ENCODE peak calls at places on chromosomes 3 and 15, in five cellular contexts. One of them, this sample, is unnamed. For H3K4me1, the result is how much of the 10 kb centered on the place peaks cover.

GRCh38 chr15:98653686-98654085 is 5.3 kb downstream of the IGF1R start:
- DNase-seq in RWPE2: no peak
- DNase-seq in Panc1: no peak
- DNase-seq in heart left ventricle: no peak
- DNase-seq in suprapubic skin: no peak
- DNase-seq in this sample: no peak

GRCh38 chr15:30923429-30923828 is 19.7 kb downstream of the FAN1 start:
- DNase-seq in RWPE2: no peak
- DNase-seq in Panc1: no peak
- DNase-seq in heart left ventricle: peak
- DNase-seq in suprapubic skin: no peak
- DNase-seq in this sample: no peak

GRCh38 chr3:138296639-138297038 is 33.0 kb downstream of the NME9 start:
- DNase-seq in RWPE2: no peak
- DNase-seq in Panc1: no peak
- DNase-seq in heart left ventricle: no peak
- DNase-seq in suprapubic skin: no peak
- DNase-seq in this sample: no peak

GRCh38 chr3:58560771-58561311 is 16.4 kb downstream of the FAM107A start:
- DNase-seq in RWPE2: no peak
- DNase-seq in Panc1: no peak
- DNase-seq in heart left ventricle: no peak
- DNase-seq in suprapubic skin: no peak
- DNase-seq in this sample: no peak

GRCh38 chr3:126083511-126083912 is 412 bp downstream of the SLC41A3 start:
- DNase-seq in RWPE2: no peak
- DNase-seq in Panc1: no peak
- DNase-seq in heart left ventricle: no peak
- DNase-seq in suprapubic skin: no peak
- DNase-seq in this sample: no peak

GRCh38 chr3:74214286-74214685 is 400.2 kb downstream of the CNTN3 start:
- DNase-seq in RWPE2: no peak
- DNase-seq in Panc1: no peak
- DNase-seq in heart left ventricle: no peak
- DNase-seq in suprapubic skin: no peak
- DNase-seq in this sample: no peak

GRCh38 chr3:190130700-190131099 is 10.0 kb upstream of the P3H2 start:
- DNase-seq in RWPE2: no peak
- DNase-seq in Panc1: no peak
- DNase-seq in heart left ventricle: no peak
- DNase-seq in suprapubic skin: no peak
- DNase-seq in this sample: no peak

GRCh38 chr3:140219923-140220452 is 285.0 kb downstream of the CLSTN2 start:
- DNase-seq in RWPE2: no peak
- DNase-seq in Panc1: no peak
- DNase-seq in heart left ventricle: no peak
- DNase-seq in suprapubic skin: no peak
- DNase-seq in this sample: no peak

GRCh38 chr3:42647821-42648459 is 5.6 kb upstream of the ZBTB47 start:
- DNase-seq in RWPE2: no peak
- DNase-seq in Panc1: no peak
- DNase-seq in heart left ventricle: no peak
- DNase-seq in suprapubic skin: no peak
- DNase-seq in this sample: no peak

GRCh38 chr15:89179966-89180875 is 41.2 kb downstream of the RLBP1 start:
- DNase-seq in RWPE2: no peak
- DNase-seq in Panc1: no peak
- DNase-seq in heart left ventricle: no peak
- DNase-seq in suprapubic skin: no peak
- DNase-seq in this sample: no peak

GRCh38 chr15:68653031-68653635 is 74.3 kb downstream of the CORO2B start:
- DNase-seq in RWPE2: peak
- DNase-seq in Panc1: no peak
- DNase-seq in heart left ventricle: no peak
- DNase-seq in suprapubic skin: peak
- DNase-seq in this sample: no peak

GRCh38 chr3:44529927-44530326 is 25.1 kb upstream of the ZKSCAN7 start:
- DNase-seq in RWPE2: no peak
- DNase-seq in Panc1: no peak
- DNase-seq in heart left ventricle: no peak
- DNase-seq in suprapubic skin: no peak
- DNase-seq in this sample: no peak

GRCh38 chr3:147405552-147406254 is 640 bp downstream of the ZIC4 start:
- DNase-seq in RWPE2: no peak
- DNase-seq in Panc1: no peak
- DNase-seq in heart left ventricle: no peak
- DNase-seq in suprapubic skin: no peak
- DNase-seq in this sample: no peak

GRCh38 chr3:25783661-25784512 is 644 bp upstream of the NGLY1 start:
- DNase-seq in RWPE2: peak
- DNase-seq in Panc1: no peak
- DNase-seq in heart left ventricle: no peak
- DNase-seq in suprapubic skin: peak
- DNase-seq in this sample: no peak

GRCh38 chr3:12959395-12959794 is 113.8 kb downstream of the IQSEC1 start:
- DNase-seq in RWPE2: no peak
- DNase-seq in Panc1: no peak
- DNase-seq in heart left ventricle: no peak
- DNase-seq in suprapubic skin: no peak
- DNase-seq in this sample: no peak

GRCh38 chr3:60609446-60609845 is 641.8 kb downstream of the FHIT start:
- DNase-seq in RWPE2: no peak
- DNase-seq in Panc1: no peak
- DNase-seq in heart left ventricle: no peak
- DNase-seq in suprapubic skin: no peak
- DNase-seq in this sample: no peak

GRCh38 chr3:148723591-148723990 is 25.9 kb downstream of the AGTR1 start:
- DNase-seq in RWPE2: no peak
- DNase-seq in Panc1: no peak
- DNase-seq in heart left ventricle: no peak
- DNase-seq in suprapubic skin: no peak
- DNase-seq in this sample: no peak

GRCh38 chr3:129421988-129422745 is 6.3 kb downstream of the EFCAB12 start:
- DNase-seq in RWPE2: no peak
- DNase-seq in Panc1: no peak
- DNase-seq in heart left ventricle: no peak
- DNase-seq in suprapubic skin: no peak
- DNase-seq in this sample: no peak

GRCh38 chr3:120693439-120694172 is 11.6 kb upstream of the HGD start:
- DNase-seq in RWPE2: no peak
- DNase-seq in Panc1: no peak
- DNase-seq in heart left ventricle: no peak
- DNase-seq in suprapubic skin: no peak
- DNase-seq in this sample: no peak

DNA sequence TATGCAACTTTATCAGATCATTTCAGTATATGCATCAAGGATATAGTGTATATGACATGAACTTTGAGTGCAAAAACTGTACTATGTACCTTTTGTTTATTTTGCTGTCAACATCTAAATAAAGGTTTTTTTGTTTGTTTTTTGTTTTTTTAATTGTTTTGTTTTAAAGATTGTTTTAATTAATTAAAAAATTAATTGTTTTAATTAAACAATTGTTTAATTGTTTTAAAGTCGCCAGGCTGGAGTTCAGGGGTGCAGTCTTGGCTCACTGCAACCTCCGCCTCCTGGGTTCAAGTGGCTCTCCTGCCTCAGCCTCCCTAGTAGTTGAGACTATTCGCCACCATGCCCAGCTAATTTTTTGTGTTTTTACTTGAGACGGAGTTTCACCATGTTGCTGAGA is 79.9 kb upstream of the LRRFIP2 start:
- DNase-seq in RWPE2: no peak
- DNase-seq in Panc1: no peak
- DNase-seq in heart left ventricle: no peak
- DNase-seq in suprapubic skin: no peak
- DNase-seq in this sample: no peak
- H3K4me1 ChIP-seq in RWPE2: under half
- H3K4me1 ChIP-seq in Panc1: under half
- H3K4me1 ChIP-seq in heart left ventricle: under half
- H3K4me1 ChIP-seq in suprapubic skin: under half
- H3K4me1 ChIP-seq in this sample: under half

GRCh38 chr3:172065534-172065933 is 26.2 kb downstream of the FNDC3B start:
- DNase-seq in RWPE2: no peak
- DNase-seq in Panc1: no peak
- DNase-seq in heart left ventricle: no peak
- DNase-seq in suprapubic skin: no peak
- DNase-seq in this sample: no peak

GRCh38 chr3:172059532-172059931 is 20.2 kb downstream of the FNDC3B start:
- DNase-seq in RWPE2: no peak
- DNase-seq in Panc1: no peak
- DNase-seq in heart left ventricle: no peak
- DNase-seq in suprapubic skin: no peak
- DNase-seq in this sample: no peak

GRCh38 chr3:172063456-172064432 is 24.4 kb downstream of the FNDC3B start:
- DNase-seq in RWPE2: no peak
- DNase-seq in Panc1: no peak
- DNase-seq in heart left ventricle: no peak
- DNase-seq in suprapubic skin: no peak
- DNase-seq in this sample: no peak

GRCh38 chr3:172060234-172060633 is 20.9 kb downstream of the FNDC3B start:
- DNase-seq in RWPE2: no peak
- DNase-seq in Panc1: no peak
- DNase-seq in heart left ventricle: no peak
- DNase-seq in suprapubic skin: no peak
- DNase-seq in this sample: no peak

DNA sequence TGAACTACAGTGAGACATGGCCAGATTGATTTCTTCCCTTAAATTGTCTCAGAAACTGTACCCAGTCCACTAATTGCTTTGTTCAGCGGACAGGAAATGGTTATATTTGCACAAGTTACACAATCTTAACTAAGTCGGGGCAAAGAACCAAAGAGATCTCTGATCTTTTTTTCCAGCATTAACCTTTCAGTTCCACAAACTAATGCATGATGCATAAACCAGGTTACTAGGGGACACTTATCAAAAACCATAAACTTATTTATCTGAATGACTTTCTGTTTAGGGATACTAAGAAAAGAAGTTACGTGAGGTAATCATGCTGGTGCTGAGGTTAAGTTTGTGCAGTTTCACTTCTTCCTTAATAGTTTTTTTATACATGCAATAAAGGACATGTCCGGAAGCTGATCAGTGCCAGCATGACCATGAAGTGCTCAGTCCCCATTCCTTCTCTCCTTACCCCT is 22.4 kb downstream of the FNDC3B start:
- DNase-seq in RWPE2: no peak
- DNase-seq in Panc1: no peak
- DNase-seq in heart left ventricle: no peak
- DNase-seq in suprapubic skin: no peak
- DNase-seq in this sample: no peak
- H3K4me1 ChIP-seq in RWPE2: under half
- H3K4me1 ChIP-seq in Panc1: half or more
- H3K4me1 ChIP-seq in heart left ventricle: half or more
- H3K4me1 ChIP-seq in suprapubic skin: under half
- H3K4me1 ChIP-seq in this sample: under half

GRCh38 chr3:87228316-87228715 is 1.2 kb downstream of the CHMP2B start:
- DNase-seq in RWPE2: no peak
- DNase-seq in Panc1: no peak
- DNase-seq in heart left ventricle: no peak
- DNase-seq in suprapubic skin: no peak
- DNase-seq in this sample: no peak
- H3K4me1 ChIP-seq in RWPE2: under half
- H3K4me1 ChIP-seq in Panc1: under half
- H3K4me1 ChIP-seq in heart left ventricle: under half
- H3K4me1 ChIP-seq in suprapubic skin: under half
- H3K4me1 ChIP-seq in this sample: under half

GRCh38 chr3:45690331-45691035 is 1.3 kb downstream of the SACM1L start:
- DNase-seq in RWPE2: no peak
- DNase-seq in Panc1: no peak
- DNase-seq in heart left ventricle: no peak
- DNase-seq in suprapubic skin: no peak
- DNase-seq in this sample: no peak

GRCh38 chr3:45689787-45690145 is 570 bp downstream of the SACM1L start:
- DNase-seq in RWPE2: no peak
- DNase-seq in Panc1: no peak
- DNase-seq in heart left ventricle: no peak
- DNase-seq in suprapubic skin: no peak
- DNase-seq in this sample: no peak

GRCh38 chr3:45693941-45694521 is 4.8 kb downstream of the SACM1L start:
- DNase-seq in RWPE2: no peak
- DNase-seq in Panc1: no peak
- DNase-seq in heart left ventricle: no peak
- DNase-seq in suprapubic skin: no peak
- DNase-seq in this sample: peak

GRCh38 chr3:45688882-45689786 is at the start of gene SACM1L:
- DNase-seq in RWPE2: peak
- DNase-seq in Panc1: peak
- DNase-seq in heart left ventricle: peak
- DNase-seq in suprapubic skin: peak
- DNase-seq in this sample: peak

DNA sequence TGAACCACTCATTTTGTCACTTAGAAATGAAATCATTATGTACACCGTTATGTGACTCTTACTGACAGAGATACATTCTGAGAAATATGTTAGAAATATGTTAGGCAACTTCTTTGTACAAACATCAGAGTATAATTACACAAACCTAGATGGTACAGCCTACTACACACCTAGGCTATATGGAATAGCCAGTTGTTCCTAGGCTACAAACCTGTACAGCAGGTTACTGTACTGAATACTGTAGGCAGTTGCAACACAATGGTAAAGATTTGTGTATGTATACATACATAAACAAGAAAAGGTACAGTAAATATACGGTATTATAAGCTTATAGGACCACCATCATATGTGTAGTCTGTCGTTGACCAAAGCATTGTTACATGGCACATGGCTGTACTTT is 3.7 kb downstream of the SACM1L start:
- DNase-seq in RWPE2: no peak
- DNase-seq in Panc1: no peak
- DNase-seq in heart left ventricle: no peak
- DNase-seq in suprapubic skin: no peak
- DNase-seq in this sample: no peak
- H3K4me1 ChIP-seq in RWPE2: under half
- H3K4me1 ChIP-seq in Panc1: under half
- H3K4me1 ChIP-seq in heart left ventricle: half or more
- H3K4me1 ChIP-seq in suprapubic skin: half or more
- H3K4me1 ChIP-seq in this sample: half or more

DNA sequence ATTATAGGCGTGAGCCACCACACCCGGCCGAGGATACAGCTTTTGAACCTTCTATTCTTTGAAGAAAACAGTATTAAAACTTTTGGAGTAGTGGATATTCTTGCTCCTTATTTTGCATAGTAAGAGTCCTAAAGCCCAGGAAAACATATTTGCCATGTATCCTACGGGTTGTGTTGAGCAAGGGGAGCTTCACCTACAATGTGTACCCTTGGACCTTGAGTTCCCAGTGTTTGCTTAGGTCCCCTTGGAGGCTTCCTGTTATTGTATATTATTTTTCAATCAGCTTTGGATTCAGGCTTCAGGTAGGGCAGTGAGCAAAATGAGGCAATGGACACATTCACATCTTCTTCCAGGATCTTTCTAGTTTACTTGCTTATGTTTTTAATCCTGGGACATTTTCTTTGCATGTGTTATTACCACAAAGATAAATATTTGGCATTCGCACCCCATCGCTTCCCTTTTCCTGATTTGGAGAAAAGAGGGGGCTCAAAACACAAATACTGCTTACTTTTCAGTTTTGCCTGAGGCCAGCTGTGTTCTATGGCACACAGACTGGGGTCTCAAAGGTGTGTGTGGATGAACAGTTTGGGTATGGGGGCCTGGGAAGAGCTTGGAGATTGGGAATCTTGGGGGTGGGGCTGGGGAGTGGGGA is 88.7 kb downstream of the FNDC3B start:
- DNase-seq in RWPE2: no peak
- DNase-seq in Panc1: no peak
- DNase-seq in heart left ventricle: no peak
- DNase-seq in suprapubic skin: no peak
- DNase-seq in this sample: no peak
- H3K4me1 ChIP-seq in RWPE2: under half
- H3K4me1 ChIP-seq in Panc1: half or more
- H3K4me1 ChIP-seq in heart left ventricle: half or more
- H3K4me1 ChIP-seq in suprapubic skin: half or more
- H3K4me1 ChIP-seq in this sample: under half